ENCODE peak calls at places on chromosome 4, in six cellular contexts. One of them, this sample, is unnamed.

GRCh38 chr4:3716034-3716875 is 49.9 kb upstream of the ADRA2C start:
- DNase-seq in cardiac muscle cell: no peak
- DNase-seq in ovary: no peak
- DNase-seq in HL-60: no peak
- DNase-seq in upper lobe of left lung: no peak
- DNase-seq in choroid plexus epithelial cell: no peak
- DNase-seq in this sample: no peak

GRCh38 chr4:6668391-6668790 is 25.3 kb upstream of the S100P start:
- DNase-seq in HL-60: no peak
- DNase-seq in ovary: no peak
- DNase-seq in choroid plexus epithelial cell: peak
- DNase-seq in cardiac muscle cell: no peak
- DNase-seq in upper lobe of left lung: no peak
- DNase-seq in this sample: no peak

GRCh38 chr4:80307183-80307735 is 28.3 kb upstream of the CFAP299 start:
- DNase-seq in upper lobe of left lung: no peak
- DNase-seq in ovary: no peak
- DNase-seq in cardiac muscle cell: peak
- DNase-seq in HL-60: no peak
- DNase-seq in choroid plexus epithelial cell: peak
- DNase-seq in this sample: no peak

GRCh38 chr4:113057891-113058290 is 8.4 kb downstream of the ANK2 start:
- DNase-seq in HL-60: no peak
- DNase-seq in ovary: no peak
- DNase-seq in upper lobe of left lung: no peak
- DNase-seq in choroid plexus epithelial cell: peak
- DNase-seq in cardiac muscle cell: no peak
- DNase-seq in this sample: no peak

GRCh38 chr4:74451214-74451661 is 6.3 kb downstream of the AREG start:
- DNase-seq in HL-60: peak
- DNase-seq in choroid plexus epithelial cell: peak
- DNase-seq in ovary: no peak
- DNase-seq in upper lobe of left lung: no peak
- DNase-seq in cardiac muscle cell: no peak
- DNase-seq in this sample: no peak

GRCh38 chr4:148790691-148791090 is 348.5 kb upstream of the NR3C2 start:
- DNase-seq in ovary: no peak
- DNase-seq in HL-60: no peak
- DNase-seq in cardiac muscle cell: no peak
- DNase-seq in choroid plexus epithelial cell: peak
- DNase-seq in upper lobe of left lung: no peak
- DNase-seq in this sample: no peak

GRCh38 chr4:13399257-13399656 is 84.9 kb downstream of the RAB28 start:
- DNase-seq in HL-60: no peak
- DNase-seq in choroid plexus epithelial cell: peak
- DNase-seq in upper lobe of left lung: no peak
- DNase-seq in cardiac muscle cell: no peak
- DNase-seq in ovary: no peak
- DNase-seq in this sample: no peak

GRCh38 chr4:3321295-3321889 is 28.6 kb downstream of the RGS12 start:
- DNase-seq in cardiac muscle cell: no peak
- DNase-seq in HL-60: no peak
- DNase-seq in upper lobe of left lung: peak
- DNase-seq in ovary: peak
- DNase-seq in choroid plexus epithelial cell: no peak
- DNase-seq in this sample: peak

GRCh38 chr4:179634862-179635261 is 2192.6 kb upstream of the AGA start:
- DNase-seq in ovary: no peak
- DNase-seq in upper lobe of left lung: no peak
- DNase-seq in choroid plexus epithelial cell: no peak
- DNase-seq in cardiac muscle cell: no peak
- DNase-seq in HL-60: no peak
- DNase-seq in this sample: no peak

GRCh38 chr4:160370046-160370445 is 1267.2 kb downstream of the RAPGEF2 start:
- DNase-seq in upper lobe of left lung: no peak
- DNase-seq in choroid plexus epithelial cell: peak
- DNase-seq in ovary: no peak
- DNase-seq in cardiac muscle cell: no peak
- DNase-seq in HL-60: no peak
- DNase-seq in this sample: no peak

GRCh38 chr4:106062452-106062875 is 167.2 kb downstream of the NPNT start:
- DNase-seq in upper lobe of left lung: no peak
- DNase-seq in ovary: no peak
- DNase-seq in cardiac muscle cell: no peak
- DNase-seq in choroid plexus epithelial cell: peak
- DNase-seq in HL-60: no peak
- DNase-seq in this sample: no peak

GRCh38 chr4:54228064-54228527 is 997 bp upstream of the PDGFRA start:
- DNase-seq in ovary: peak
- DNase-seq in choroid plexus epithelial cell: peak
- DNase-seq in HL-60: no peak
- DNase-seq in upper lobe of left lung: peak
- DNase-seq in cardiac muscle cell: peak
- DNase-seq in this sample: peak

GRCh38 chr4:26753642-26754041 is 107.0 kb upstream of the STIM2 start:
- DNase-seq in cardiac muscle cell: peak
- DNase-seq in upper lobe of left lung: no peak
- DNase-seq in ovary: no peak
- DNase-seq in choroid plexus epithelial cell: peak
- DNase-seq in HL-60: no peak
- DNase-seq in this sample: no peak

GRCh38 chr4:82284475-82284857 is 89.3 kb downstream of the HNRNPD start:
- DNase-seq in ovary: no peak
- DNase-seq in cardiac muscle cell: peak
- DNase-seq in upper lobe of left lung: no peak
- DNase-seq in choroid plexus epithelial cell: no peak
- DNase-seq in HL-60: no peak
- DNase-seq in this sample: no peak

GRCh38 chr4:7665321-7665720 is 230.6 kb upstream of the PSAPL1 start:
- DNase-seq in choroid plexus epithelial cell: no peak
- DNase-seq in upper lobe of left lung: no peak
- DNase-seq in cardiac muscle cell: no peak
- DNase-seq in ovary: no peak
- DNase-seq in HL-60: no peak
- DNase-seq in this sample: no peak

GRCh38 chr4:128757712-128758111 is 51.8 kb upstream of the JADE1 start:
- DNase-seq in upper lobe of left lung: no peak
- DNase-seq in choroid plexus epithelial cell: peak
- DNase-seq in HL-60: no peak
- DNase-seq in cardiac muscle cell: peak
- DNase-seq in ovary: no peak
- DNase-seq in this sample: no peak

GRCh38 chr4:138576684-138577083 is 334.5 kb upstream of the SLC7A11 start:
- DNase-seq in choroid plexus epithelial cell: peak
- DNase-seq in ovary: no peak
- DNase-seq in upper lobe of left lung: no peak
- DNase-seq in HL-60: no peak
- DNase-seq in cardiac muscle cell: peak
- DNase-seq in this sample: no peak

GRCh38 chr4:95381843-95382580 is 166.8 kb downstream of the UNC5C start:
- DNase-seq in HL-60: no peak
- DNase-seq in cardiac muscle cell: no peak
- DNase-seq in choroid plexus epithelial cell: no peak
- DNase-seq in ovary: no peak
- DNase-seq in upper lobe of left lung: no peak
- DNase-seq in this sample: no peak

GRCh38 chr4:174119051-174119450 is 164.4 kb downstream of the FBXO8 start:
- DNase-seq in cardiac muscle cell: no peak
- DNase-seq in ovary: no peak
- DNase-seq in upper lobe of left lung: no peak
- DNase-seq in HL-60: peak
- DNase-seq in choroid plexus epithelial cell: peak
- DNase-seq in this sample: no peak

GRCh38 chr4:7623468-7623867 is 188.7 kb upstream of the PSAPL1 start:
- DNase-seq in ovary: no peak
- DNase-seq in HL-60: no peak
- DNase-seq in choroid plexus epithelial cell: no peak
- DNase-seq in cardiac muscle cell: no peak
- DNase-seq in upper lobe of left lung: no peak
- DNase-seq in this sample: no peak

GRCh38 chr4:10773656-10774055 is 89.1 kb upstream of the CLNK start:
- DNase-seq in choroid plexus epithelial cell: no peak
- DNase-seq in cardiac muscle cell: no peak
- DNase-seq in upper lobe of left lung: no peak
- DNase-seq in HL-60: no peak
- DNase-seq in ovary: no peak
- DNase-seq in this sample: no peak

GRCh38 chr4:7781361-7781760 is 158.3 kb downstream of the AFAP1 start:
- DNase-seq in ovary: peak
- DNase-seq in cardiac muscle cell: peak
- DNase-seq in upper lobe of left lung: no peak
- DNase-seq in choroid plexus epithelial cell: peak
- DNase-seq in HL-60: no peak
- DNase-seq in this sample: no peak

GRCh38 chr4:75080888-75081287 is 148.0 kb downstream of the PARM1 start:
- DNase-seq in ovary: no peak
- DNase-seq in cardiac muscle cell: no peak
- DNase-seq in choroid plexus epithelial cell: no peak
- DNase-seq in upper lobe of left lung: no peak
- DNase-seq in HL-60: no peak
- DNase-seq in this sample: no peak

GRCh38 chr4:8110071-8110986 is 48.3 kb downstream of the ABLIM2 start:
- DNase-seq in cardiac muscle cell: peak
- DNase-seq in HL-60: no peak
- DNase-seq in upper lobe of left lung: no peak
- DNase-seq in ovary: no peak
- DNase-seq in choroid plexus epithelial cell: peak
- DNase-seq in this sample: no peak

DNA sequence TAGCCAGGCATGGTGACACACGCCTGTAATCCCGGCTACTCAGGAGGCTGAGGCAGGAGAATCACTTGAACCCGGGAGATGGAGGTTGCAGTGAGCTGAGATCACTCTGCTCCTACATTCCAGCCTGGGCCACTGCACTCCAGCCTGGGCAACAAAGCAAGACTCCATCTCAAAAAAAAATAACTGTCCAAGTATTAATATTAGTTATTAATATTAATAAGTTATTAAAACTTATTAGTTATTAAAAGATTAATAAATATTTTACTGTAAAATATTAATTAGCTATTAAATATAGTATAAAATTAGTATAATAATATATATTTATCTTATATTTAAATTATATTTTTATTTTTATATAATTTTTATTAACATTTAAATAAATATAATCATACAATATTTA is 19.5 kb upstream of the NDST3 start:
- DNase-seq in choroid plexus epithelial cell: no peak
- DNase-seq in ovary: no peak
- DNase-seq in cardiac muscle cell: no peak
- DNase-seq in HL-60: no peak
- DNase-seq in upper lobe of left lung: no peak
- DNase-seq in this sample: no peak
- TF ChIP-seq CTCF in choroid plexus epithelial cell: no peak
- TF ChIP-seq CTCF in ovary: no peak
- TF ChIP-seq CTCF in cardiac muscle cell: no peak
- TF ChIP-seq CTCF in HL-60: no peak
- TF ChIP-seq CTCF in upper lobe of left lung: no peak
- TF ChIP-seq CTCF in this sample: no peak

GRCh38 chr4:154014401-154015105 is 225.7 kb upstream of the SFRP2 start:
- DNase-seq in cardiac muscle cell: no peak
- DNase-seq in ovary: no peak
- DNase-seq in HL-60: no peak
- DNase-seq in choroid plexus epithelial cell: peak
- DNase-seq in upper lobe of left lung: no peak
- DNase-seq in this sample: no peak

GRCh38 chr4:154013576-154013975 is 224.7 kb upstream of the SFRP2 start:
- DNase-seq in HL-60: no peak
- DNase-seq in upper lobe of left lung: no peak
- DNase-seq in cardiac muscle cell: no peak
- DNase-seq in ovary: no peak
- DNase-seq in choroid plexus epithelial cell: no peak
- DNase-seq in this sample: no peak

GRCh38 chr4:154024097-154024496 is 235.2 kb upstream of the SFRP2 start:
- DNase-seq in ovary: no peak
- DNase-seq in upper lobe of left lung: no peak
- DNase-seq in choroid plexus epithelial cell: peak
- DNase-seq in cardiac muscle cell: peak
- DNase-seq in HL-60: no peak
- DNase-seq in this sample: no peak

GRCh38 chr4:154018659-154019058 is 229.8 kb upstream of the SFRP2 start:
- DNase-seq in choroid plexus epithelial cell: peak
- DNase-seq in ovary: no peak
- DNase-seq in HL-60: no peak
- DNase-seq in cardiac muscle cell: peak
- DNase-seq in upper lobe of left lung: no peak
- DNase-seq in this sample: no peak
- TF ChIP-seq CTCF in choroid plexus epithelial cell: peak
- TF ChIP-seq CTCF in ovary: no peak
- TF ChIP-seq CTCF in HL-60: no peak
- TF ChIP-seq CTCF in cardiac muscle cell: no peak
- TF ChIP-seq CTCF in upper lobe of left lung: no peak
- TF ChIP-seq CTCF in this sample: no peak

DNA sequence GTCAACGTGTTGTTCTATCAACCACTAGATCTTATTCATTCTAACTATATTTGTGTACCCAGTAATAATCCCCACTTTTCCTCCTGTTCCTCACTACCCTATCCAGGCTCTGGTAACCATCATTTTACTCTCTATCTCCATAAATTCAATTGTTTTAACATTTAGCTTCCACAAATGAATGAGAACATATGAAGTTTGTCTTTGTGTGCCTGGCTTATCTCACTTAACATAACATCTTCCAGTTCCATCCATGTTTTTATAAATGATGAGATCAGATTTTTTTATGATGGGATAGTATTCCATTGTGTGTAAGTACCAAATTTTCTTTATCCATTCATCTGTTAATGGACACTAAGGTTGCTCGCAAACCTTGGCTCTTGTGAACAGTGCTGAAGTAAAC is 59.9 kb upstream of the IBSP start:
- DNase-seq in upper lobe of left lung: no peak
- DNase-seq in choroid plexus epithelial cell: no peak
- DNase-seq in cardiac muscle cell: no peak
- DNase-seq in ovary: no peak
- DNase-seq in HL-60: no peak
- DNase-seq in this sample: no peak
- TF ChIP-seq CTCF in upper lobe of left lung: no peak
- TF ChIP-seq CTCF in choroid plexus epithelial cell: no peak
- TF ChIP-seq CTCF in cardiac muscle cell: no peak
- TF ChIP-seq CTCF in ovary: no peak
- TF ChIP-seq CTCF in HL-60: no peak
- TF ChIP-seq CTCF in this sample: no peak

GRCh38 chr4:156970501-156971167 is 965 bp downstream of the PDGFC start:
- DNase-seq in ovary: peak
- DNase-seq in cardiac muscle cell: peak
- DNase-seq in upper lobe of left lung: peak
- DNase-seq in choroid plexus epithelial cell: peak
- DNase-seq in HL-60: no peak
- DNase-seq in this sample: peak

GRCh38 chr4:156969136-156969535 is 2.5 kb downstream of the PDGFC start:
- DNase-seq in ovary: no peak
- DNase-seq in choroid plexus epithelial cell: no peak
- DNase-seq in upper lobe of left lung: no peak
- DNase-seq in HL-60: no peak
- DNase-seq in cardiac muscle cell: no peak
- DNase-seq in this sample: no peak

GRCh38 chr4:156972370-156972980 is 876 bp upstream of the PDGFC start:
- DNase-seq in cardiac muscle cell: peak
- DNase-seq in choroid plexus epithelial cell: peak
- DNase-seq in ovary: no peak
- DNase-seq in HL-60: no peak
- DNase-seq in upper lobe of left lung: no peak
- DNase-seq in this sample: no peak

GRCh38 chr4:156971623-156972369 is at the start of gene PDGFC:
- DNase-seq in cardiac muscle cell: peak
- DNase-seq in upper lobe of left lung: peak
- DNase-seq in ovary: peak
- DNase-seq in choroid plexus epithelial cell: peak
- DNase-seq in HL-60: no peak
- DNase-seq in this sample: peak

GRCh38 chr4:156971168-156971601 is 414 bp downstream of the PDGFC start:
- DNase-seq in ovary: peak
- DNase-seq in upper lobe of left lung: no peak
- DNase-seq in HL-60: no peak
- DNase-seq in choroid plexus epithelial cell: no peak
- DNase-seq in cardiac muscle cell: peak
- DNase-seq in this sample: peak
- TF ChIP-seq CTCF in ovary: no peak
- TF ChIP-seq CTCF in upper lobe of left lung: no peak
- TF ChIP-seq CTCF in HL-60: no peak
- TF ChIP-seq CTCF in choroid plexus epithelial cell: no peak
- TF ChIP-seq CTCF in cardiac muscle cell: no peak
- TF ChIP-seq CTCF in this sample: no peak

This sample was measured in mesothelial cell of epicardium.